ENCODE peak calls at places on chromosomes 12 and 14, in five cellular contexts. V, O, P, H and T are unnamed samples.

GRCh38 chr12:116125084-116125483 is 152.4 kb downstream of the MED13L start:
- DNase-seq in V (no peak), O (no peak), P (no peak), H (no peak), T (no peak)

GRCh38 chr14:38124496-38124895 is 83.2 kb upstream of the SSTR1 start:
- DNase-seq in V (no peak), O (no peak), P (no peak), H (no peak), T (no peak)

GRCh38 chr14:51328942-51329350 is 88.9 kb downstream of the TMX1 start:
- DNase-seq in V (no peak), O (no peak), P (no peak), H (peak), T (no peak)

GRCh38 chr12:27331299-27331926 is 1.2 kb upstream of the BMAL2 start:
- DNase-seq in V (peak), O (peak), P (peak), H (peak), T (peak)

GRCh38 chr14:45177081-45177480 is 41.4 kb downstream of the FANCM start:
- DNase-seq in V (no peak), O (peak), P (no peak), H (peak), T (no peak)

GRCh38 chr14:85319998-85320397 is 209.9 kb upstream of the FLRT2 start:
- DNase-seq in V (no peak), O (peak), P (no peak), H (peak), T (no peak)

GRCh38 chr12:107515446-107515958 is 170.1 kb upstream of the PWP1 start:
- DNase-seq in V (no peak), O (peak), P (peak), H (peak), T (peak)

GRCh38 chr14:21672116-21672515 is 1.5 kb downstream of the OR4E1 start:
- DNase-seq in V (no peak), O (no peak), P (no peak), H (peak), T (no peak)

GRCh38 chr12:111570090-111570961 is 28.8 kb downstream of the ATXN2 start:
- DNase-seq in V (no peak), O (peak), P (peak), H (peak), T (peak)

GRCh38 chr14:63179383-63179782 is 24.9 kb upstream of the RHOJ start:
- DNase-seq in V (no peak), O (peak), P (no peak), H (no peak), T (no peak)

GRCh38 chr14:64758025-64758521 is 53.8 kb downstream of the PLEKHG3 start:
- DNase-seq in V (no peak), O (peak), P (no peak), H (peak), T (no peak)

GRCh38 chr12:31961137-31961536 is 1.9 kb downstream of the RESF1 start:
- DNase-seq in V (no peak), O (no peak), P (no peak), H (no peak), T (no peak)

GRCh38 chr14:92589213-92589852 is 75.8 kb downstream of the RIN3 start:
- DNase-seq in V (peak), O (peak), P (no peak), H (peak), T (no peak)

GRCh38 chr12:47286676-47287075 is 206.9 kb upstream of the AMIGO2 start:
- DNase-seq in V (no peak), O (no peak), P (no peak), H (no peak), T (no peak)

GRCh38 chr14:61188196-61188595 is 92.9 kb downstream of the TMEM30B start:
- DNase-seq in V (no peak), O (no peak), P (peak), H (no peak), T (peak)

GRCh38 chr14:51157012-51157411 is 62.1 kb upstream of the TRIM9 start:
- DNase-seq in V (peak), O (peak), P (peak), H (peak), T (no peak)

GRCh38 chr12:117527480-117527857 is 166.0 kb upstream of the NOS1 start:
- DNase-seq in V (no peak), O (no peak), P (no peak), H (no peak), T (no peak)

GRCh38 chr12:75446857-75447256 is 33.7 kb upstream of the GLIPR1 start:
- DNase-seq in V (no peak), O (peak), P (peak), H (peak), T (peak)

GRCh38 chr12:14716848-14717444 is 20.5 kb upstream of the GUCY2C start:
- DNase-seq in V (peak), O (peak), P (peak), H (peak), T (no peak)

GRCh38 chr12:110853856-110854255 is 7.1 kb downstream of the CCDC63 start:
- DNase-seq in V (no peak), O (no peak), P (no peak), H (no peak), T (no peak)

GRCh38 chr12:120126635-120127005 is 10.1 kb upstream of the RAB35 start:
- DNase-seq in V (no peak), O (no peak), P (no peak), H (peak), T (no peak)

GRCh38 chr12:50219544-50219943 is 52.4 kb upstream of the CERS5 start:
- DNase-seq in V (no peak), O (no peak), P (no peak), H (no peak), T (no peak)
- H3K4me2 ChIP-seq in V (no peak), O (peak), P (no peak), H (peak), T (no peak)

GRCh38 chr12:130162267-130162666 is at the start of gene FZD10:
- DNase-seq in V (no peak), O (no peak), P (no peak), H (no peak), T (no peak)
- H3K4me2 ChIP-seq in V (no peak), O (no peak), P (no peak), H (no peak), T (no peak)

GRCh38 chr12:42757735-42758134 is 168.2 kb upstream of the PRICKLE1 start:
- DNase-seq in V (no peak), O (no peak), P (no peak), H (no peak), T (no peak)

GRCh38 chr12:42759622-42760273 is 170.2 kb upstream of the PRICKLE1 start:
- DNase-seq in V (no peak), O (peak), P (no peak), H (peak), T (peak)

GRCh38 chr12:42760550-42760949 is 171.0 kb upstream of the PRICKLE1 start:
- DNase-seq in V (no peak), O (no peak), P (no peak), H (no peak), T (peak)

GRCh38 chr12:42758806-42759205 is 169.3 kb upstream of the PRICKLE1 start:
- DNase-seq in V (no peak), O (no peak), P (no peak), H (no peak), T (no peak)

DNA sequence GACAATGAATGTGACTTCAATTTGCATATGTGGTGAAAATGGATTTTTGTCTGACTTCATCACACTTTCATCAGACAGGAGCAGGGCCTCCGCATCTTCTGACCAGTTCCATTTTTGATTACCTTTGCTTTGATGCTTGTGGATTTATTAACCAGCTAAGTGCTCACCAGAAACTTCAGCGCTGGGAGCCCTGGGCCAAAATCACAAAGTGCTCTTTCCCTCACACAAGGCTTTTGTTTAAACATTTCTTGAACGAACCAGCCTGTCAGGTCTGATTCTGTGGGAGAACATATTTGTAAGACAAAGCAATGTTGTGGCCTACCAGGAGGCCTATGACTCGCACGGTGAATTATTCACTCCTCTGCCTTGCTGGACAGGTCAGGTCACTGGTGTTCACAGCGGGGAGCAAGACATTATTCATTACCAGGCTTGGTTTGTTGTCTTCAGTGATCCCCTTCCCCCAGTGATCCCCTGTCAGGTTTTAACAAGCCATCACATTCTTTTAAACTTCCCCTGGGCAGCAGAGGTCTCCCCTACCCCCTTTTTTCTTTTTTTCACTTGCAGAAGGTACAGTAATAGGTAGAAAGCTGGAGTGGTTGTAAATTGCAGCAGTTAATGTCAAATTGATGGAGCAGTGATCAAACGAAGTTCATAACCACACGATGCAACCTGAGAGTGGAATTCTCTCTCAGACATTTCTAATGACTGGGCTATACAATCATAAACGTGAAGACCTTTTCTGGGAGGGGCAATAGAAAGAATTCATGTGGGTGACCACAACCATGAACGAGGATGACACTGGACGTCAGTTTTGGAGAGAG is 167.5 kb upstream of the PRICKLE1 start:
- DNase-seq in V (no peak), O (peak), P (peak), H (peak), T (peak)
- H3K4me2 ChIP-seq in V (no peak), O (peak), P (peak), H (no peak), T (peak)

GRCh38 chr12:65434737-65435136 is 156.3 kb downstream of the MSRB3 start:
- DNase-seq in V (no peak), O (no peak), P (no peak), H (no peak), T (no peak)

GRCh38 chr12:65430571-65431306 is 152.3 kb downstream of the MSRB3 start:
- DNase-seq in V (peak), O (peak), P (peak), H (peak), T (peak)

GRCh38 chr12:65427646-65428045 is 149.2 kb downstream of the MSRB3 start:
- DNase-seq in V (no peak), O (no peak), P (no peak), H (no peak), T (no peak)

GRCh38 chr12:65432606-65433005 is 154.1 kb downstream of the MSRB3 start:
- DNase-seq in V (no peak), O (peak), P (no peak), H (no peak), T (no peak)
- H3K4me2 ChIP-seq in V (no peak), O (no peak), P (no peak), H (no peak), T (no peak)

GRCh38 chr12:104571328-104571727 is 114.6 kb downstream of the CHST11 start:
- DNase-seq in V (no peak), O (no peak), P (no peak), H (no peak), T (no peak)
- H3K4me2 ChIP-seq in V (no peak), O (no peak), P (no peak), H (no peak), T (no peak)